ENCODE peak calls at places on chromosomes 13 and 19, in seven cellular contexts. E is IMR-90, A is brain microvascular endothelial cell, P is GM23338, C is prostate gland, O is AG10803, U is uterus. Y is an unnamed sample.

GRCh38 chr13:63435668-63436275 is 2020.1 kb upstream of the PCDH20 start:
- DNase-seq in E (peak), A (peak), P (no peak), C (no peak), O (peak), U (no peak), Y (no peak)

GRCh38 chr19:5246554-5247155 is 94.0 kb downstream of the PTPRS start:
- DNase-seq in E (no peak), A (no peak), P (no peak), C (no peak), O (no peak), U (no peak), Y (no peak)

GRCh38 chr13:95793018-95793555 is 116.1 kb downstream of the DNAJC3 start:
- DNase-seq in E (no peak), A (no peak), P (no peak), C (no peak), O (no peak), U (no peak), Y (no peak)

GRCh38 chr19:1747285-1748114 is 5.8 kb upstream of the ONECUT3 start:
- DNase-seq in E (peak), A (peak), P (peak), C (no peak), O (peak), U (no peak), Y (no peak)

GRCh38 chr13:30623392-30623791 is 5.7 kb downstream of the USPL1 start:
- DNase-seq in E (no peak), A (peak), P (no peak), C (no peak), O (no peak), U (no peak), Y (no peak)

GRCh38 chr19:31285744-31286143 is 63.5 kb downstream of the TSHZ3 start:
- DNase-seq in E (peak), A (peak), P (no peak), C (no peak), O (peak), U (no peak), Y (no peak)

GRCh38 chr13:63609574-63609973 is 2193.9 kb upstream of the PCDH20 start:
- DNase-seq in E (no peak), A (no peak), P (no peak), C (no peak), O (no peak), U (no peak), Y (no peak)

GRCh38 chr13:28140433-28141125 is 2.2 kb downstream of the PAN3 start:
- DNase-seq in E (peak), A (no peak), P (peak), C (no peak), O (no peak), U (no peak), Y (no peak)

GRCh38 chr19:29502581-29502850 is 23.3 kb upstream of the VSTM2B start:
- DNase-seq in E (no peak), A (no peak), P (no peak), C (no peak), O (no peak), U (no peak), Y (no peak)

GRCh38 chr13:77599351-77599750 is 63.8 kb downstream of the SCEL start:
- DNase-seq in E (no peak), A (no peak), P (no peak), C (no peak), O (no peak), U (no peak), Y (no peak)

GRCh38 chr13:49185264-49185663 is 34.9 kb upstream of the MLNR start:
- DNase-seq in E (peak), A (no peak), P (no peak), C (no peak), O (no peak), U (no peak), Y (no peak)

GRCh38 chr13:106367361-106367781 is 168.1 kb downstream of the EFNB2 start:
- DNase-seq in E (no peak), A (no peak), P (no peak), C (no peak), O (no peak), U (no peak), Y (no peak)

GRCh38 chr13:70795484-70795883 is 687.2 kb upstream of the KLHL1 start:
- DNase-seq in E (no peak), A (no peak), P (no peak), C (no peak), O (no peak), U (no peak), Y (no peak)

GRCh38 chr19:18479964-18480723 is 41.7 kb downstream of the ELL start:
- DNase-seq in E (peak), A (no peak), P (no peak), C (no peak), O (peak), U (peak), Y (no peak)

GRCh38 chr19:53910170-53910518 is 1.1 kb downstream of the CACNG7 start:
- DNase-seq in E (no peak), A (no peak), P (peak), C (no peak), O (no peak), U (no peak), Y (no peak)

GRCh38 chr13:63910406-63910957 is 2494.8 kb upstream of the PCDH20 start:
- DNase-seq in E (peak), A (peak), P (peak), C (no peak), O (no peak), U (no peak), Y (peak)

GRCh38 chr19:57245959-57246358 is 5.5 kb downstream of the ZNF805 start:
- DNase-seq in E (no peak), A (no peak), P (no peak), C (no peak), O (no peak), U (no peak), Y (no peak)

GRCh38 chr13:77833331-77833863 is 85.2 kb downstream of the EDNRB start:
- DNase-seq in E (peak), A (no peak), P (no peak), C (no peak), O (peak), U (no peak), Y (no peak)

GRCh38 chr19:15378529-15379082 is 981 bp downstream of the AKAP8 start:
- DNase-seq in E (peak), A (peak), P (peak), C (peak), O (peak), U (no peak), Y (no peak)

GRCh38 chr13:107680115-107680514 is 535.2 kb downstream of the LIG4 start:
- DNase-seq in E (peak), A (no peak), P (no peak), C (no peak), O (no peak), U (no peak), Y (no peak)

GRCh38 chr13:65894049-65894448 is 1336.1 kb downstream of the PCDH9 start:
- DNase-seq in E (no peak), A (no peak), P (no peak), C (no peak), O (no peak), U (no peak), Y (no peak)

GRCh38 chr13:40664100-40665060 is 2.1 kb downstream of the FOXO1 start:
- DNase-seq in E (no peak), A (peak), P (peak), C (peak), O (peak), U (peak), Y (no peak)

GRCh38 chr19:44356383-44357111 is at the start of gene ZNF112:
- DNase-seq in E (peak), A (peak), P (peak), C (peak), O (peak), U (peak), Y (peak)

GRCh38 chr19:17975032-17975431 is 8.1 kb downstream of the KCNN1 start:
- DNase-seq in E (no peak), A (no peak), P (no peak), C (no peak), O (no peak), U (no peak), Y (no peak)

GRCh38 chr19:6060600-6061391 is 49.5 kb downstream of the RFX2 start:
- DNase-seq in E (peak), A (no peak), P (no peak), C (peak), O (peak), U (peak), Y (no peak)

GRCh38 chr13:59677966-59678814 is 485.5 kb downstream of the DIAPH3 start:
- DNase-seq in E (peak), A (peak), P (peak), C (no peak), O (peak), U (no peak), Y (no peak)

GRCh38 chr13:105627270-105627669 is 908.2 kb downstream of the EFNB2 start:
- DNase-seq in E (no peak), A (peak), P (no peak), C (no peak), O (no peak), U (no peak), Y (peak)

GRCh38 chr13:27657724-27658123 is 36.0 kb downstream of the POLR1D start:
- DNase-seq in E (no peak), A (no peak), P (no peak), C (no peak), O (no peak), U (no peak), Y (no peak)

GRCh38 chr19:30999726-31000125 is 349.5 kb downstream of the TSHZ3 start:
- DNase-seq in E (no peak), A (no peak), P (no peak), C (no peak), O (peak), U (no peak), Y (no peak)

GRCh38 chr13:83824561-83824960 is 57.7 kb downstream of the SLITRK1 start:
- DNase-seq in E (no peak), A (no peak), P (no peak), C (no peak), O (no peak), U (no peak), Y (no peak)

GRCh38 chr13:105410602-105411001 is 1124.9 kb downstream of the EFNB2 start:
- DNase-seq in E (peak), A (no peak), P (peak), C (peak), O (peak), U (peak), Y (no peak)

GRCh38 chr19:34667349-34668076 is 9.4 kb downstream of the SCGB2B2 start:
- DNase-seq in E (peak), A (no peak), P (peak), C (no peak), O (peak), U (no peak), Y (no peak)
- H3K4me3 ChIP-seq in E (peak), A (peak), P (no peak), C (no peak), O (peak), U (no peak), Y (peak)

GRCh38 chr19:32870981-32871451 is 1.4 kb upstream of the SLC7A9 start:
- DNase-seq in E (no peak), A (no peak), P (no peak), C (no peak), O (no peak), U (no peak), Y (no peak)
- TF ChIP-seq CTCF in E (no peak), A (peak), P (no peak), C (no peak), O (no peak), U (no peak), Y (no peak)

DNA sequence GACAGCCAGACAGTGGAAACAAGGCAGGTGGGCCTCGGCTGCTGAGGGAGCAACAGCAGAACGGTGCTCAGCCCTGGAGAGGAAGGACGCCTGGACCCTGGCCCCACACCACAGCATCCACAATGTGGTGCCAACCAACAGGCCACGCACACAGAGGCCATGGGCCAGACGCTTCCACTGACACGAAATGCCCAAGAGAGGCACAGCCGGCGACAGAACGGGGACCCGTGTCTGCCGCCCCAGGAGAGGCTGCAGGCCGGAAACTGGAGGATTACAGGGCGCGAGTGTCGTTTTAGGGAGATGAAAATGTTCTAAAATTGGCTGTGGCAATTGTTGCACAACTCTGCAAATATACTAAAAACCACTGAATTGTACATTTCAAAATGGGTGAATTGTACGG is 69.7 kb downstream of the RASA3 start:
- DNase-seq in E (no peak), A (no peak), P (no peak), C (no peak), O (peak), U (no peak), Y (no peak)
- H3K4me3 ChIP-seq in E (no peak), A (no peak), P (no peak), C (no peak), O (no peak), U (no peak), Y (no peak)

DNA sequence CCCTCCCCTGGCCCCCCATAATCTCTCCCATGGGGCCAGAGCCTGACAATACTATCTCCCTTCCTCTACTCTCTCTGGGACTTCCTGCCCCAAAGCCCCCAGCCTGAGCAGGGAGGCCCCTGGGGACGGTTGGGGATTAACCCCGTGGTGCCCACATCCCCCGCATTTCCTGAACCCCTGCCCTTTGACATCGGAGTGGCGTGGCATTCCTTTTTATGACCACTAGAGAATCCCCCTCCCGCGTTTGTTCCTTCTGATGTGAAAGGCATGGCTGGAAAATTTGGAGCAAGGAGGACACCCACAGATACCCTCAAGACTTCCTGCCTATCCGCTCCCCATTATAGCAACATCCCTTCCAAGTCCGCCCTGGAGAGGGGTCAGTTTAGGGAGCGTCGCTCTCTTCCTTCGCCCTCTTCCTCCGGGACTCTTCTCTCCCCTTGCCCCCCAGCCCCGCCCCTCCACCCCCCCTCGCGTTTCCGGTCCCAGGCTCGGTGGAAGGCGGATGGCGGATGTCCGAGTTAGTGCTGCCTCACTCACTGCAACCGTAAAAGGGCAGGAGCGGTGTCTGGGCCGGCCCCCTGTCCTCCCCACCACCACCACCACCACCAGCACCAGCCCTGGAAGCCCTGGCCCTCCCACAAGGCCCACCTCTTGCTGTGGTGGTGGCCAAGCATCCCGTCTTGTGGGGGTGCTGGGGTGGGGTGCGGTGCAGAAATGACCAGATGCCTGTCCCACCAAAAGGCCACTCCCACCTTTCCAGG is 1.8 kb downstream of the VASP start:
- DNase-seq in E (peak), A (peak), P (peak), C (peak), O (peak), U (peak), Y (no peak)
- TF ChIP-seq CTCF in E (no peak), A (no peak), P (no peak), C (no peak), O (no peak), U (no peak), Y (no peak)

GRCh38 chr19:3586707-3587346 is 1.5 kb downstream of the GIPC3 start:
- DNase-seq in E (no peak), A (no peak), P (no peak), C (no peak), O (no peak), U (no peak), Y (no peak)

GRCh38 chr19:3589439-3589838 is 4.2 kb downstream of the GIPC3 start:
- DNase-seq in E (no peak), A (no peak), P (no peak), C (no peak), O (no peak), U (no peak), Y (no peak)

GRCh38 chr19:3586124-3586626 is 897 bp downstream of the GIPC3 start:
- DNase-seq in E (no peak), A (no peak), P (peak), C (no peak), O (no peak), U (no peak), Y (no peak)

GRCh38 chr19:3589949-3590348 is 4.7 kb downstream of the GIPC3 start:
- DNase-seq in E (no peak), A (no peak), P (no peak), C (no peak), O (no peak), U (no peak), Y (no peak)

DNA sequence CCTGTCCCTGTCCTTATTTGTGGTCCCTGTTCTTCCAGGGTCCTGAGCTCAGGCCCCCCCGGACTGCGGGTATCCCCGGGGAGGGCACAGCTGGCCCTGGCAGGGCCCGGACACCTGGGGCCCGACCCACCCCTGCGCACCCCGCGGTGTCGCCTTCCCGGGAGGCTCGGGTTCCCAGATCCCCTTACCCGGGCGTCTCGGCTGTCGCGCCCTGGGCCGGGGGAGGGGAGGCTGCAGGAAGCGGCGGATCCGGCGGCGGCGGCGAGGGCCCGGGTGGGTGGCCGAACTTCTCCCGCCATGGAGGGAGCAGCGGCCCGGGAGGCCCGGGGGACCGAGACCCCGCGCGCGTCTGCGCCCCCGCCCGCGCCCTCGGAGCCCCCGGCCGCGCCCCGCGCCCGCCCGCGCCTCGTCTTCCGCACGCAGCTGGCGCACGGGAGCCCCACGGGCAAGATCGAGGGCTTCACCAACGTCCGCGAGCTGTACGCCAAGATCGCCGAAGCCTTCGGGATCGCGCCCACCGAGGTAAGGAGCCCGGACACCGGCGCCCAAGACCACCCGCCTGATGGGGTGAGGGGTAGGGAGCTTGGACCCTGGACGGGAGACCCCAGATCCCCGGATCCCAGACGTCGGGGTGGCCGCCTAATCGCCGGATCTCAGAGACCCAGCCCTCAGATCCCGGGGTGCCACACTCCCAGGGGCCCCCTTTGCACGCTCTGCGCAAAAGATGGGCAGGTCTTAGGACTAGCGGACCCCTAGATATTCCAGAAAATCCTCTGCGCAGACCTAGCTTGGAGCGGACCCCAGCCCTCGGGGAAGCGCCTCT is at the start of gene GIPC3:
- DNase-seq in E (no peak), A (no peak), P (peak), C (no peak), O (no peak), U (no peak), Y (no peak)
- H3K4me3 ChIP-seq in E (peak), A (peak), P (peak), C (peak), O (no peak), U (peak), Y (no peak)

GRCh38 chr13:37414667-37415066 is 183.9 kb downstream of the POSTN start:
- DNase-seq in E (no peak), A (no peak), P (peak), C (no peak), O (no peak), U (no peak), Y (no peak)

GRCh38 chr13:37418490-37418889 is 180.1 kb downstream of the POSTN start:
- DNase-seq in E (peak), A (no peak), P (no peak), C (no peak), O (peak), U (no peak), Y (no peak)

GRCh38 chr13:37412271-37412683 is 186.3 kb downstream of the POSTN start:
- DNase-seq in E (peak), A (no peak), P (no peak), C (no peak), O (peak), U (no peak), Y (no peak)

GRCh38 chr13:37413161-37413560 is 185.4 kb downstream of the POSTN start:
- DNase-seq in E (no peak), A (no peak), P (no peak), C (no peak), O (no peak), U (no peak), Y (no peak)

GRCh38 chr13:37417042-37417441 is 181.5 kb downstream of the POSTN start:
- DNase-seq in E (peak), A (no peak), P (no peak), C (no peak), O (no peak), U (no peak), Y (no peak)
- TF ChIP-seq CTCF in E (no peak), A (no peak), P (no peak), C (no peak), O (no peak), U (no peak), Y (no peak)

Y was measured in LNCaP clone FGC.